ENCODE peak calls at places on chromosomes 11 and 22, in nine cellular contexts. Y is spleen, L is mucosa of descending colon, Z is A549, S is cardiac muscle cell, W is heart left ventricle, T is heart right ventricle, N is HCT116, M is IMR-90. K is an unnamed sample. For H3K4me1, the result is how much of the 10 kb centered on the place peaks cover.

GRCh38 chr22:39594411-39594810 is 23.9 kb downstream of the CACNA1I start:
- DNase-seq in T (no peak), S (no peak), Z (no peak), Y (no peak), L (no peak), W (no peak), N (no peak), M (no peak), K (no peak)

GRCh38 chr11:47305734-47306483 is 36.0 kb downstream of the MADD start:
- DNase-seq in L (no peak), M (no peak), Y (no peak), S (no peak), T (peak), N (no peak), W (peak), Z (no peak), K (no peak)

GRCh38 chr11:45082744-45083543 is 63.5 kb upstream of the PRDM11 start:
- DNase-seq in M (no peak), S (no peak), Y (peak), T (no peak), Z (no peak), N (no peak), L (no peak), W (no peak), K (no peak)

GRCh38 chr11:81070948-81071347 is 1630.1 kb upstream of the TENM4 start:
- DNase-seq in S (no peak), M (no peak), L (no peak), T (no peak), N (no peak), Z (no peak), Y (no peak), W (no peak), K (no peak)

GRCh38 chr11:133961890-133962289 is 5.1 kb upstream of the IGSF9B start:
- DNase-seq in N (no peak), T (no peak), Y (no peak), W (no peak), M (no peak), S (no peak), L (no peak), Z (no peak), K (no peak)

GRCh38 chr11:63682045-63682915 is 980 bp downstream of the RTN3 start:
- DNase-seq in T (no peak), N (no peak), L (no peak), Z (peak), S (peak), Y (no peak), M (no peak), W (no peak), K (peak)

GRCh38 chr11:30488304-30488998 is 97.7 kb downstream of the MPPED2 start:
- DNase-seq in T (no peak), L (no peak), Y (no peak), S (peak), W (no peak), M (peak), N (no peak), Z (peak), K (no peak)

GRCh38 chr11:59173964-59174663 is 2.2 kb downstream of the DTX4 start:
- DNase-seq in W (no peak), T (no peak), Z (no peak), M (peak), S (no peak), N (no peak), Y (no peak), L (peak), K (peak)

GRCh38 chr11:61657566-61657965 is 22.6 kb upstream of the DAGLA start:
- DNase-seq in S (no peak), W (no peak), Y (no peak), N (no peak), L (no peak), T (no peak), Z (no peak), M (no peak), K (no peak)

GRCh38 chr11:93890441-93891051 is 40.1 kb upstream of the VSTM5 start:
- DNase-seq in Z (no peak), W (no peak), S (no peak), Y (no peak), M (no peak), N (no peak), L (no peak), T (no peak), K (no peak)

GRCh38 chr11:72162891-72163492 is 27.5 kb downstream of the FOLR3 start:
- DNase-seq in T (no peak), W (no peak), Y (no peak), L (no peak), S (no peak), Z (no peak), M (no peak), N (no peak), K (no peak)
- TF ChIP-seq CTCF in T (no peak), W (no peak), Y (no peak), L (no peak), S (no peak), Z (no peak), M (no peak), N (no peak), K (no peak)

GRCh38 chr22:31248138-31248745 is 36.1 kb downstream of the LIMK2 start:
- DNase-seq in Y (peak), W (peak), L (peak), M (peak), S (peak), T (peak), N (no peak), Z (no peak), K (peak)
- H3K4me1 ChIP-seq in Y (under half), W (under half), L (under half), M (under half), S (under half), T (half or more), N (under half), Z (under half), K (under half)

GRCh38 chr11:27842290-27842689 is 142.0 kb upstream of the BDNF start:
- DNase-seq in T (no peak), Y (no peak), L (no peak), M (no peak), Z (no peak), N (no peak), S (no peak), W (no peak), K (no peak)

GRCh38 chr11:27838674-27839073 is 138.4 kb upstream of the BDNF start:
- DNase-seq in W (no peak), Z (no peak), L (no peak), N (no peak), T (no peak), M (no peak), S (no peak), Y (no peak), K (no peak)

GRCh38 chr11:27837895-27838563 is 137.8 kb upstream of the BDNF start:
- DNase-seq in Y (no peak), L (no peak), Z (no peak), N (no peak), W (no peak), S (no peak), M (no peak), T (no peak), K (no peak)

GRCh38 chr11:27839226-27839913 is 139.1 kb upstream of the BDNF start:
- DNase-seq in W (no peak), Z (peak), T (no peak), S (no peak), L (no peak), N (no peak), Y (no peak), M (peak), K (no peak)
- TF ChIP-seq CTCF in W (no peak), Z (peak), T (no peak), S (peak), L (no peak), N (peak), Y (no peak), M (peak), K (no peak)

DNA sequence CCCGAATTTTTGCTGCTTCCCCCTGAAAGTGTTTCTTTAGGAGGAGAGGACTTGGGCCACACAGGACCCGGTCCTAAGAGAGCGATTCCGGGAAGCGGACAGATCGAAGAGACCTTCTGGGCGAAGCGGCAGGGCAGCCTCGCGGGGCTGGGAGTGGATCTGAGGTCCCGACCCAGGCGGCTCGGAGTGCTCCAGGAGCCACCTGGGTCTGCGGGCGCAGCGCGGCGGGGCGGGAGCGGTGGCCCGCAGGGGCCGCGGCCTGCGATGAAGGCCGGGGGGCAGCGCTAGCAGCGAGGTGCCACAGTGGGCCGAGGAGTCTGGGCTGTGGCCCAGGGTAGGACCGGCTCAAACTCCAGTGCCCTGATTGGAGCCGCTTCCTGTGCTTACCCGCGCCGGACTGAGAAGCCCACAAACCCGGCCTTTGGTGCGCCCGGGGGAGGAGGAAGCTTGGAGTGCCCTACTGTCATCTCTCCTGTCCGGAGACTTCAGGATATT is 1.8 kb downstream of the PKNOX2 start:
- DNase-seq in T (peak), L (no peak), N (no peak), Y (no peak), Z (no peak), W (no peak), S (peak), M (no peak), K (peak)
- H3K4me1 ChIP-seq in T (half or more), L (under half), N (under half), Y (under half), Z (under half), W (under half), S (half or more), M (under half), K (under half)

GRCh38 chr22:42473484-42474193 is 41.4 kb upstream of the NFAM1 start:
- DNase-seq in W (no peak), Y (no peak), T (no peak), N (peak), S (peak), Z (peak), M (peak), L (no peak), K (no peak)
- TF ChIP-seq CTCF in W (peak), Y (peak), T (peak), N (peak), S (peak), Z (peak), M (peak), L (peak), K (peak)

DNA sequence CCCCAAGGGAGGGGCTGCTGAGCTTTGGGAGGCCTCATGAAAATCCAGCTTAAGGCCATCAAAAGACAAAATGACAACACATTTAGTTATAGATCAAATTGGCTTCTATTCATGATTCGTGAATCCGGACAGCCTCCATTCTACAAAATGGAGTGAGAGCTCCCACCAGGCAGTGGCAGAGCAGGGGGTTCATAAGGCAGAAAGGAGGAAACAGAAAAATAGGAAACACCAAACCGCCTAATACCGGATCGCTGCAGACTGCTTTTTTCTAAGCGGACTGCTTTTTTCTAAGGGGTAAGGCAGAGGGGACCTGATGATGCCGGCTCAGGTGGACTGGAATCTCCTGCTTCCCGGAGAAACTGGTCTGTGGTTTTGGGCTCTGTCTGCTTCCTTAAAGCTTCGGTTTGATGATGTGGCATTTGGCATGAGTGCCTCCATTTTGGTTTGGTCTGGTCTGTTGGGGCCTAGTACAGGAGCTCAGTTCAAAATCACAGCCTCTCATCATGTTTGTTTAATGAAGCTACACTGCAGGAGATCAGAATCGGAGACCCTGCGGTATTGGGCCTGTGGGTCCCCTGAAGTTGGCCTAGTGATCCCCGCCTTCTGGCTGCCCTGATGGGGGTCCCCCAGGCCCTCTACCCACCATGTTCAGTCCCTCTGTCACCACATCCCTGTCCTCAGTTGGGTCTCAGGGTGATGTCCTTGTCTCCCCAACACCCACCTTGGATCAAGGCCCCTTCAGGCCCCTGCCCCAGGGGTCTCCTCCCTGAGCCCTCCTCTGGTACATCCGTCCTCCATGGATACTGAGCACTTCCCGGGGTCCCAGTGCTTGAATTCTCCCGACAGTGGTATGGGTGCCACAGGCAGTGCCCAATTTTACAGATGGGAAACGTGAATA is 1.2 kb downstream of the ALDH3B1 start:
- DNase-seq in N (no peak), S (no peak), M (no peak), L (no peak), Y (no peak), W (no peak), Z (no peak), T (peak), K (no peak)
- H3K4me1 ChIP-seq in N (half or more), S (under half), M (under half), L (under half), Y (under half), W (under half), Z (half or more), T (under half), K (under half)

GRCh38 chr11:18265949-18266348 is at the start of gene SAA1:
- DNase-seq in W (no peak), M (no peak), L (no peak), Y (no peak), Z (no peak), T (no peak), S (no peak), N (no peak), K (no peak)
- TF ChIP-seq CTCF in W (no peak), M (no peak), L (no peak), Y (no peak), Z (no peak), T (no peak), S (no peak), N (no peak), K (no peak)

GRCh38 chr22:20549232-20549841 is 41.9 kb downstream of the MED15 start:
- DNase-seq in L (peak), N (no peak), T (no peak), M (no peak), W (no peak), Z (no peak), S (no peak), Y (peak), K (peak)
- H3K4me1 ChIP-seq in L (under half), N (under half), T (half or more), M (half or more), W (half or more), Z (under half), S (under half), Y (half or more), K (under half)

GRCh38 chr22:23789638-23790037 is 2.9 kb downstream of the SMARCB1 start:
- DNase-seq in S (peak), Y (peak), N (no peak), M (no peak), L (no peak), Z (no peak), W (no peak), T (no peak), K (no peak)
- TF ChIP-seq CTCF in S (no peak), Y (no peak), N (no peak), M (peak), L (no peak), Z (no peak), W (no peak), T (no peak), K (no peak)

DNA sequence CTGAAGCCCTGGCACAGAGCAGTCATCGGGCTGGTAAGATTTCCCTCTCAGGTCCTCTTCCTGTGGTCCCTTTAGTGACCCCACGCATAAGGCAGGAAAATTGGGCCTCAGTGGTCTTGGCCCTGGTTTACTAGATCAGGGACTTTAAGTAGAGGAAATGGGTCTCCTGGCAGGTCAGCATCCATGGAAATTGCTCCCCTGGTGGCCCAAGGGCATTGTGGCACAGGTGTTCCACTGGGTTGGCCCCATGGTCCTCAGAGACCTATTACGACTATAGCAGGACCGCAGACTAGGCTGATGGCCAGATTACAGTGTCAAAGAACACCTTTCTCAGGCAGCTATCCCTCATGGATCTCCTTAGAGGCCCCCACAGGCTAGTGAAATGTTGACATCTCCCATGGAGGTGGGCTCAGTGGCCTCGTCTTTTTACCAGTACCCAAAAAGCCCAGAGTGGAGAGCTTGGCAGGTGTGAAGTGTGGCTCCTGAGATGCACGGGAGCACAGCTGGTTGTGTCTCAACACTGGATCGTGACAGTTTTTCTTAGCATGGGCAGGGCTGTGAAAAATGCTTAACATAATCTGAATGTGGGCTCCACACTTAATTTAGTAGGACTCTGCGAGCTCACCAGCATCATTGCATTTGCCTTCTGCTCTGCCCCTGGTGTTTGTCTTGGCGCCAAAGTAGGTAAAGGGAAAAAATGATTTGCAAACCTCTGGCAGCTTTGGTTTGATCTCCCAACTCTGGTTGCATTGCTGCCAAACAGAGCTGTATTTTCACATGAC is 74.2 kb downstream of the ZBTB16 start:
- DNase-seq in S (no peak), L (no peak), W (no peak), N (no peak), Z (no peak), M (no peak), Y (no peak), T (no peak), K (no peak)
- H3K4me1 ChIP-seq in S (under half), L (under half), W (half or more), N (under half), Z (under half), M (under half), Y (under half), T (half or more), K (under half)

K was measured in ovary.